ENCODE peak calls at places on chromosomes 13 and 19, in seven cellular contexts. H is transverse colon, C is suprapubic skin, U is A549, D is stomach, N is ovary, L is SK-N-SH. W is an unnamed sample. For H3K4me1, the result is how much of the 10 kb centered on the place peaks cover.

GRCh38 chr13:101408154-101408553 is 8.2 kb downstream of the NALCN start:
- DNase-seq in L (no peak), D (no peak), N (no peak), U (no peak), C (no peak), H (no peak), W (no peak)

GRCh38 chr19:33186835-33187540 is 7.1 kb upstream of the LRP3 start:
- DNase-seq in D (no peak), L (no peak), C (no peak), N (no peak), H (peak), U (no peak), W (no peak)

GRCh38 chr19:35940078-35940775 is 4.1 kb downstream of the LRFN3 start:
- DNase-seq in D (no peak), N (no peak), H (no peak), L (no peak), U (no peak), C (no peak), W (no peak)

GRCh38 chr13:44768775-44769578 is 192.8 kb upstream of the TSC22D1 start:
- DNase-seq in U (no peak), H (no peak), N (no peak), L (no peak), C (no peak), D (no peak), W (no peak)

GRCh38 chr13:51560336-51560735 is 23.9 kb upstream of the WDFY2 start:
- DNase-seq in H (no peak), D (no peak), C (no peak), L (no peak), U (no peak), N (no peak), W (no peak)

GRCh38 chr19:38290631-38291147 is 13.4 kb upstream of the C19orf33 start:
- DNase-seq in C (no peak), U (peak), N (no peak), D (peak), L (no peak), H (no peak), W (no peak)

GRCh38 chr19:1258707-1259205 is 10.4 kb downstream of the MIDN start:
- DNase-seq in H (no peak), U (peak), D (no peak), L (no peak), N (no peak), C (no peak), W (peak)

GRCh38 chr13:47256618-47257017 is 359.8 kb upstream of the HTR2A start:
- DNase-seq in N (no peak), C (no peak), D (no peak), L (no peak), U (no peak), H (no peak), W (no peak)

GRCh38 chr13:33868343-33868994 is 50.5 kb downstream of the RFC3 start:
- DNase-seq in N (no peak), L (no peak), D (no peak), C (no peak), H (no peak), U (no peak), W (no peak)

GRCh38 chr19:58519087-58519354 is 589 bp downstream of the ZBTB45 start:
- DNase-seq in D (peak), C (no peak), N (peak), L (peak), U (peak), H (peak), W (no peak)

GRCh38 chr13:25215253-25215575 is 43.1 kb upstream of the AMER2 start:
- DNase-seq in U (no peak), L (no peak), D (no peak), N (no peak), H (no peak), C (no peak), W (no peak)

GRCh38 chr13:109785141-109785891 is 1.1 kb downstream of the IRS2 start:
- DNase-seq in L (peak), D (peak), H (peak), U (peak), C (no peak), N (peak), W (peak)

GRCh38 chr13:112885782-112886268 is 83.2 kb upstream of the MCF2L start:
- DNase-seq in L (peak), U (peak), D (peak), H (peak), N (peak), C (peak), W (peak)

GRCh38 chr19:39327990-39328705 is 7.5 kb upstream of the LRFN1 start:
- DNase-seq in H (peak), N (peak), L (peak), U (peak), D (peak), C (peak), W (peak)

GRCh38 chr13:94020833-94021232 is 458.6 kb downstream of the DCT start:
- DNase-seq in N (no peak), C (no peak), D (no peak), H (no peak), U (no peak), L (no peak), W (no peak)

DNA sequence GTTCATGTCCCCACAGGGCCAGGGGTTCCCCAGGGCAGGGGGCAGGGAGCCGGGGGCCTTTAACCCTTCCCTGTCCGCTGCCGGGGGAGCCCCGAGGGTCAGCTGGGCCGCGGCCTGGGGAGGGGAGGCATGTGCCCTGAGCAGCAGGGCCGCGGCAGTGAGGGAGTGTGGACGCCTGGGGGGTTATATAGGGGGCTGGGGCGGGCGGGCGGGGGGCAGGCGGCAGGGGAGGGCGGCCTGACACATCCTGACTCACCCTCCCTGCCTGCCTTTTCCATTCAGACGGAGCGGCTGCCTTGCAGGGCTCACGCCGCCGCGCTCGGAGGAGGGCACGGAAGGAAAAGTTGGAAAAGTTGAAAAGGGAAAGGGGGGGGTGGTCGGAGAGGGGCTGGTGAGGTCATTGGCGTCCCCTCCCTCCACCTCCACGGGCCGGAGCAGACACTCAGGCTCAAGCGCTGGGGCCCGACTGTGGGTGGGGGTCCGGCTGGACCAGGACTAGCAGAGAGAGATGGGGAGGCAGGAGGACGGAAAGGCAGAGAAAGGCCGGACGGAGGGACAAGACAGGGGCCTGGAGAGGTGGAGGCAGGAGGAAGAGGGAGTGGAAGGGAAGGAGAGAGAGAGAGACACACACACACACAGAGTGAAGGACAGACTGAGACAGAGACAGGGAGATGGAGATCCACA is at the start of gene IL11:
- DNase-seq in H (no peak), L (no peak), C (no peak), N (no peak), U (peak), D (no peak), W (no peak)
- H3K4me1 ChIP-seq in H (under half), L (under half), C (under half), N (under half), U (half or more), D (under half), W (under half)

GRCh38 chr19:11697284-11697855 is 41.4 kb downstream of the ZNF823 start:
- DNase-seq in L (no peak), N (no peak), C (no peak), H (no peak), D (no peak), U (no peak), W (no peak)

GRCh38 chr19:11694533-11695439 is 44.0 kb downstream of the ZNF823 start:
- DNase-seq in N (peak), L (peak), H (peak), D (peak), C (peak), U (peak), W (peak)

GRCh38 chr19:11698231-11698630 is 40.5 kb downstream of the ZNF823 start:
- DNase-seq in L (no peak), U (no peak), N (no peak), C (no peak), D (no peak), H (no peak), W (no peak)

GRCh38 chr19:11692127-11692790 is 46.5 kb downstream of the ZNF823 start:
- DNase-seq in H (no peak), D (no peak), C (no peak), L (no peak), N (no peak), U (no peak), W (no peak)

GRCh38 chr19:11693505-11694499 is 44.9 kb downstream of the ZNF823 start:
- DNase-seq in U (no peak), D (no peak), L (peak), C (no peak), N (no peak), H (no peak), W (no peak)
- TF ChIP-seq EP300 in U (no peak), D (no peak), L (no peak), C (no peak), N (no peak), H (no peak), W (no peak)

GRCh38 chr19:5969476-5969875 is 8.5 kb downstream of the RANBP3 start:
- DNase-seq in N (no peak), D (no peak), H (no peak), L (no peak), C (no peak), U (no peak), W (no peak)
- H3K27ac ChIP-seq in N (no peak), D (peak), H (peak), L (no peak), C (peak), U (no peak), W (peak)

GRCh38 chr19:6259312-6259861 is 20.4 kb downstream of the MLLT1 start:
- DNase-seq in C (no peak), L (no peak), N (peak), D (no peak), U (no peak), H (no peak), W (no peak)
- H3K4me1 ChIP-seq in C (under half), L (under half), N (under half), D (half or more), U (under half), H (under half), W (under half)

DNA sequence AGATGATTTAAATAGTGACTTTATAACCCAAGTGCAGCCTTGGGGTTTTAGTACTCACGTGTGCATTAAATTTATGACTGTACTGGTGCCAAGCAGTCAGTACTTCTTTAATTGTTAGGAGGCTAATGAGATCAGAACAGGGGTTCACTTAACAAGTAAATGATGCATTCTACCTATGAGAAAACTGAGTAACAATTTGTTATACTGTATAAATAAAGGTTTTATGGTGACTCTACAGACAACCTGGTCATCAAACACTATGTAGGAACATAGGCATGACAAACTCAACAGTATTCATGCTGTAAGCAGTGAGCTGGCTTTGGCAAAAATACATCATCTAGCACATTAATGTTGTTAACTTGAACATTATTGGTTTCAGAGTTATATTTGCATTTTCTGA is 75.6 kb downstream of the UBL3 start:
- DNase-seq in D (no peak), L (no peak), C (no peak), N (no peak), H (no peak), U (no peak), W (no peak)
- TF ChIP-seq EP300 in D (no peak), L (no peak), C (no peak), N (no peak), H (no peak), U (no peak), W (no peak)

GRCh38 chr13:111215081-111216047 is 100.3 kb downstream of the ARHGEF7 start:
- DNase-seq in U (no peak), D (no peak), H (no peak), N (no peak), L (no peak), C (no peak), W (no peak)

GRCh38 chr13:111219306-111219705 is 101.1 kb upstream of the TEX29 start:
- DNase-seq in H (no peak), U (no peak), C (no peak), D (no peak), L (no peak), N (no peak), W (no peak)

GRCh38 chr13:111217661-111218060 is 102.6 kb downstream of the ARHGEF7 start:
- DNase-seq in U (no peak), H (no peak), N (peak), C (no peak), D (no peak), L (no peak), W (peak)

GRCh38 chr13:111216166-111216960 is 101.3 kb downstream of the ARHGEF7 start:
- DNase-seq in H (peak), N (peak), C (no peak), U (peak), L (peak), D (peak), W (peak)

GRCh38 chr13:111219950-111220349 is 100.5 kb upstream of the TEX29 start:
- DNase-seq in C (no peak), L (no peak), H (no peak), N (no peak), U (no peak), D (no peak), W (no peak)
- H3K27ac ChIP-seq in C (no peak), L (no peak), H (peak), N (no peak), U (no peak), D (peak), W (no peak)

GRCh38 chr13:111209613-111210012 is 94.5 kb downstream of the ARHGEF7 start:
- DNase-seq in N (no peak), D (no peak), H (no peak), U (no peak), L (no peak), C (no peak), W (no peak)
- H3K4me1 ChIP-seq in N (under half), D (under half), H (under half), U (under half), L (under half), C (under half), W (under half)

GRCh38 chr13:98269386-98269785 is 92.3 kb upstream of the RNF113B start:
- DNase-seq in D (no peak), N (no peak), H (no peak), C (no peak), L (no peak), U (no peak), W (no peak)
- TF ChIP-seq EP300 in D (no peak), N (no peak), H (no peak), C (no peak), L (no peak), U (no peak), W (no peak)